ENCODE peak calls at places on chromosome 6, in five cellular contexts. One of them, this sample, is unnamed.

GRCh38 chr6:35368038-35368887 is 25.9 kb downstream of the PPARD start:
- DNase-seq in PC-9: peak; percentile 97
- DNase-seq in mesenchymal stem cell: peak; percentile 70
- DNase-seq in adrenal gland: no peak
- DNase-seq in psoas muscle: no peak
- DNase-seq in this sample: no peak

GRCh38 chr6:15638373-15638772 is 24.5 kb downstream of the DTNBP1 start:
- DNase-seq in adrenal gland: no peak
- DNase-seq in PC-9: no peak
- DNase-seq in psoas muscle: no peak
- DNase-seq in mesenchymal stem cell: no peak
- DNase-seq in this sample: no peak

GRCh38 chr6:49666930-49667369 is 30.3 kb upstream of the RHAG start:
- DNase-seq in PC-9: no peak
- DNase-seq in mesenchymal stem cell: no peak
- DNase-seq in psoas muscle: no peak
- DNase-seq in adrenal gland: no peak
- DNase-seq in this sample: no peak

GRCh38 chr6:86934365-86934764 is 3.0 kb upstream of the HTR1E start:
- DNase-seq in PC-9: no peak
- DNase-seq in psoas muscle: no peak
- DNase-seq in adrenal gland: no peak
- DNase-seq in mesenchymal stem cell: no peak
- DNase-seq in this sample: no peak

GRCh38 chr6:112286010-112286409 is 31.6 kb upstream of the LAMA4 start:
- DNase-seq in mesenchymal stem cell: no peak
- DNase-seq in adrenal gland: no peak
- DNase-seq in PC-9: no peak
- DNase-seq in psoas muscle: no peak
- DNase-seq in this sample: no peak

GRCh38 chr6:90793771-90794170 is 206.9 kb upstream of the MAP3K7 start:
- DNase-seq in PC-9: no peak
- DNase-seq in psoas muscle: no peak
- DNase-seq in mesenchymal stem cell: no peak
- DNase-seq in adrenal gland: no peak
- DNase-seq in this sample: no peak

GRCh38 chr6:76702187-76702586 is 629.7 kb upstream of the IMPG1 start:
- DNase-seq in adrenal gland: no peak
- DNase-seq in mesenchymal stem cell: peak; percentile 6
- DNase-seq in psoas muscle: no peak
- DNase-seq in PC-9: no peak
- DNase-seq in this sample: no peak

GRCh38 chr6:89471287-89471867 is 38.4 kb downstream of the ANKRD6 start:
- DNase-seq in adrenal gland: no peak
- DNase-seq in PC-9: no peak
- DNase-seq in psoas muscle: no peak
- DNase-seq in mesenchymal stem cell: no peak
- DNase-seq in this sample: no peak

GRCh38 chr6:82955841-82956240 is 109.8 kb downstream of the UBE3D start:
- DNase-seq in mesenchymal stem cell: peak; percentile 90
- DNase-seq in psoas muscle: no peak
- DNase-seq in adrenal gland: no peak
- DNase-seq in PC-9: no peak
- DNase-seq in this sample: no peak

GRCh38 chr6:158372570-158372969 is 60.3 kb downstream of the TULP4 start:
- DNase-seq in PC-9: no peak
- DNase-seq in psoas muscle: no peak
- DNase-seq in adrenal gland: no peak
- DNase-seq in mesenchymal stem cell: no peak
- DNase-seq in this sample: no peak

GRCh38 chr6:53869964-53870363 is 75.2 kb downstream of the LRRC1 start:
- DNase-seq in adrenal gland: no peak
- DNase-seq in psoas muscle: no peak
- DNase-seq in PC-9: no peak
- DNase-seq in mesenchymal stem cell: no peak
- DNase-seq in this sample: no peak

GRCh38 chr6:149026530-149026942 is 279.7 kb downstream of the UST start:
- DNase-seq in psoas muscle: no peak
- DNase-seq in adrenal gland: peak; percentile 50
- DNase-seq in PC-9: no peak
- DNase-seq in mesenchymal stem cell: peak; percentile 75
- DNase-seq in this sample: no peak

GRCh38 chr6:167668019-167668753 is 158.5 kb upstream of the AFDN start:
- DNase-seq in PC-9: no peak
- DNase-seq in adrenal gland: peak; percentile 28
- DNase-seq in mesenchymal stem cell: peak; percentile 45
- DNase-seq in psoas muscle: no peak
- DNase-seq in this sample: no peak

GRCh38 chr6:169906741-169907418 is 155.5 kb downstream of the ERMARD start:
- DNase-seq in mesenchymal stem cell: no peak
- DNase-seq in PC-9: no peak
- DNase-seq in psoas muscle: no peak
- DNase-seq in adrenal gland: no peak
- DNase-seq in this sample: no peak

GRCh38 chr6:34235605-34236422 is 859 bp upstream of the HMGA1 start:
- DNase-seq in mesenchymal stem cell: peak; percentile 89
- DNase-seq in psoas muscle: peak; percentile 55
- DNase-seq in adrenal gland: peak; percentile 60
- DNase-seq in PC-9: peak; percentile 90
- DNase-seq in this sample: peak; percentile 67

GRCh38 chr6:48032156-48032555 is 78.8 kb downstream of the PTCHD4 start:
- DNase-seq in psoas muscle: no peak
- DNase-seq in PC-9: no peak
- DNase-seq in adrenal gland: peak; percentile 59
- DNase-seq in mesenchymal stem cell: peak; percentile 94
- DNase-seq in this sample: no peak

GRCh38 chr6:57423468-57423867 is 106.0 kb downstream of the PRIM2 start:
- DNase-seq in psoas muscle: no peak
- DNase-seq in adrenal gland: no peak
- DNase-seq in mesenchymal stem cell: peak; percentile 18
- DNase-seq in PC-9: no peak
- DNase-seq in this sample: no peak

GRCh38 chr6:6713660-6714446 is 125.3 kb downstream of the LY86 start:
- DNase-seq in psoas muscle: peak; percentile 39
- DNase-seq in PC-9: no peak
- DNase-seq in mesenchymal stem cell: peak; percentile 69
- DNase-seq in adrenal gland: no peak
- DNase-seq in this sample: no peak

GRCh38 chr6:166955865-166956443 is 396 bp downstream of the RNASET2 start:
- DNase-seq in psoas muscle: peak; percentile 25
- DNase-seq in mesenchymal stem cell: no peak
- DNase-seq in adrenal gland: no peak
- DNase-seq in PC-9: peak; percentile 37
- DNase-seq in this sample: peak; percentile 49

GRCh38 chr6:152484806-152485205 is 152.4 kb downstream of the SYNE1 start:
- DNase-seq in PC-9: no peak
- DNase-seq in mesenchymal stem cell: no peak
- DNase-seq in psoas muscle: no peak
- DNase-seq in adrenal gland: no peak
- DNase-seq in this sample: no peak

GRCh38 chr6:120122401-120122800 is 772.8 kb upstream of the MAN1A1 start:
- DNase-seq in mesenchymal stem cell: no peak
- DNase-seq in PC-9: no peak
- DNase-seq in psoas muscle: no peak
- DNase-seq in adrenal gland: no peak
- DNase-seq in this sample: no peak

GRCh38 chr6:34884996-34885395 is 2.8 kb downstream of the TAF11 start:
- DNase-seq in psoas muscle: no peak
- DNase-seq in adrenal gland: no peak
- DNase-seq in PC-9: no peak
- DNase-seq in mesenchymal stem cell: no peak
- DNase-seq in this sample: no peak

GRCh38 chr6:157239148-157239547 is 84.2 kb downstream of the TMEM242 start:
- DNase-seq in mesenchymal stem cell: no peak
- DNase-seq in PC-9: no peak
- DNase-seq in adrenal gland: no peak
- DNase-seq in psoas muscle: no peak
- DNase-seq in this sample: no peak

GRCh38 chr6:157241411-157241979 is 81.8 kb downstream of the TMEM242 start:
- DNase-seq in adrenal gland: no peak
- DNase-seq in PC-9: peak; percentile 42
- DNase-seq in psoas muscle: no peak
- DNase-seq in mesenchymal stem cell: no peak
- DNase-seq in this sample: no peak

GRCh38 chr6:157239671-157240058 is 83.7 kb downstream of the TMEM242 start:
- DNase-seq in psoas muscle: no peak
- DNase-seq in mesenchymal stem cell: no peak
- DNase-seq in PC-9: no peak
- DNase-seq in adrenal gland: no peak
- DNase-seq in this sample: no peak

GRCh38 chr6:157240960-157241311 is 82.4 kb downstream of the TMEM242 start:
- DNase-seq in mesenchymal stem cell: no peak
- DNase-seq in adrenal gland: no peak
- DNase-seq in psoas muscle: no peak
- DNase-seq in PC-9: no peak
- DNase-seq in this sample: no peak

GRCh38 chr6:157240059-157240959 is 83.0 kb downstream of the TMEM242 start:
- DNase-seq in mesenchymal stem cell: peak; percentile 25
- DNase-seq in psoas muscle: peak; percentile 84
- DNase-seq in PC-9: no peak
- DNase-seq in adrenal gland: no peak
- DNase-seq in this sample: no peak
- H3K4me3 ChIP-seq in mesenchymal stem cell: peak overlapping the region; percentile 68
- H3K4me3 ChIP-seq in psoas muscle: peak overlapping the region; percentile 55
- H3K4me3 ChIP-seq in PC-9: no peak overlapping the region
- H3K4me3 ChIP-seq in adrenal gland: no peak overlapping the region
- H3K4me3 ChIP-seq in this sample: no peak overlapping the region

DNA sequence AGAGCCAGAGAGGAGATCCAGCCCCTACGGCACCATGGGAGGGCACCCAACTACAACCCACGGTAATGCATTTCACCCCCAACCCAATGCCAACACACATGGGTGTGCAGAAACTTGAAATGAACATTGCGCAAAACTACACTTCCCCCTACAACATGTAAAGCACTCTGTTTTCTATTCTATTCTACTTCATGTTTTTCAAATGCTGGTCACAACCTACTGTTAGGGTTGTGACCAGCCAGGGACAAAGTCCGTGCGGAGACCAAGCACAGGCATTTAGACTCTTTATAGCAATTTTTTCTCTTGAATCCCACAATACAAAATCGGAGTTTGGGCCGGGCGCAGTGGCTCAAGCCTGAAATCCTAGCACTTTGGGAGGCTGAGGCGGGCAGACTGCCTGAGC is 90.6 kb downstream of the MRPL14 start:
- DNase-seq in mesenchymal stem cell: no peak
- DNase-seq in psoas muscle: no peak
- DNase-seq in PC-9: no peak
- DNase-seq in adrenal gland: no peak
- DNase-seq in this sample: no peak
- H3K4me1 ChIP-seq in mesenchymal stem cell: peaks cover 37% of the 10 kb centered on the region
- H3K4me1 ChIP-seq in psoas muscle: peaks cover 5% of the 10 kb centered on the region
- H3K4me1 ChIP-seq in PC-9: peaks cover 95% of the 10 kb centered on the region
- H3K4me1 ChIP-seq in adrenal gland: peaks cover under 1% of the 10 kb centered on the region
- H3K4me1 ChIP-seq in this sample: peaks cover 5% of the 10 kb centered on the region

GRCh38 chr6:107589934-107590333 is 100.0 kb downstream of the SOBP start:
- DNase-seq in adrenal gland: no peak
- DNase-seq in mesenchymal stem cell: no peak
- DNase-seq in PC-9: no peak
- DNase-seq in psoas muscle: no peak
- DNase-seq in this sample: no peak

GRCh38 chr6:107585815-107586435 is 96.0 kb downstream of the SOBP start:
- DNase-seq in adrenal gland: no peak
- DNase-seq in psoas muscle: no peak
- DNase-seq in PC-9: no peak
- DNase-seq in mesenchymal stem cell: no peak
- DNase-seq in this sample: no peak

GRCh38 chr6:107589199-107589598 is 99.3 kb downstream of the SOBP start:
- DNase-seq in PC-9: no peak
- DNase-seq in adrenal gland: no peak
- DNase-seq in mesenchymal stem cell: no peak
- DNase-seq in psoas muscle: no peak
- DNase-seq in this sample: no peak

GRCh38 chr6:107590378-107590777 is 100.5 kb downstream of the SOBP start:
- DNase-seq in PC-9: no peak
- DNase-seq in psoas muscle: no peak
- DNase-seq in adrenal gland: no peak
- DNase-seq in mesenchymal stem cell: no peak
- DNase-seq in this sample: no peak

DNA sequence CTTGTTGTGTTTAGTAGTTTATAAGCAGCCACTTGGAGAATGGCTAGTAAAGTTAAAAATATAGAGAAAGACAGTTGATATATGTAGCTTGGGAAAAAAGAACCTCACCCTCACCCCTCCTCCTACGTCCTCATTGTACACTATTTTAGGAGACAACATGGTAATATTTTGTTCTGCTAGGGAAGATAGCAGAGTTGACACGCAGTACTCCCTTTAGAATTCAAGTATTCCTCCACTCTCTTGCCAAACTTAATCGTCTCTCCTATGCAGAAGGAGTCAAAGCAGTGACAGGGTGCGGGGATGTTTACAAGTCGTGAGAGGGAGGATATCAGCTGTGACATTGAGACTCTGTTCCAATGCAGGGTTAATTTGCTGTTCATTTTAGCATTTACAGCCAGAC is 97.5 kb downstream of the SOBP start:
- DNase-seq in adrenal gland: no peak
- DNase-seq in PC-9: no peak
- DNase-seq in mesenchymal stem cell: no peak
- DNase-seq in psoas muscle: no peak
- DNase-seq in this sample: no peak
- H3K4me3 ChIP-seq in adrenal gland: no peak overlapping the region
- H3K4me3 ChIP-seq in PC-9: no peak overlapping the region
- H3K4me3 ChIP-seq in mesenchymal stem cell: no peak overlapping the region
- H3K4me3 ChIP-seq in psoas muscle: no peak overlapping the region
- H3K4me3 ChIP-seq in this sample: no peak overlapping the region

GRCh38 chr6:108584323-108584722 is 23.6 kb downstream of the FOXO3 start:
- DNase-seq in PC-9: no peak
- DNase-seq in psoas muscle: no peak
- DNase-seq in adrenal gland: no peak
- DNase-seq in mesenchymal stem cell: no peak
- DNase-seq in this sample: no peak

GRCh38 chr6:108582618-108583017 is 21.9 kb downstream of the FOXO3 start:
- DNase-seq in mesenchymal stem cell: no peak
- DNase-seq in PC-9: no peak
- DNase-seq in adrenal gland: no peak
- DNase-seq in psoas muscle: no peak
- DNase-seq in this sample: no peak

GRCh38 chr6:108587258-108588059 is 26.7 kb downstream of the FOXO3 start:
- DNase-seq in PC-9: no peak
- DNase-seq in psoas muscle: no peak
- DNase-seq in mesenchymal stem cell: peak; percentile 91
- DNase-seq in adrenal gland: no peak
- DNase-seq in this sample: no peak

GRCh38 chr6:108588586-108588985 is 27.9 kb downstream of the FOXO3 start:
- DNase-seq in mesenchymal stem cell: peak; percentile 78
- DNase-seq in psoas muscle: no peak
- DNase-seq in adrenal gland: no peak
- DNase-seq in PC-9: no peak
- DNase-seq in this sample: no peak

DNA sequence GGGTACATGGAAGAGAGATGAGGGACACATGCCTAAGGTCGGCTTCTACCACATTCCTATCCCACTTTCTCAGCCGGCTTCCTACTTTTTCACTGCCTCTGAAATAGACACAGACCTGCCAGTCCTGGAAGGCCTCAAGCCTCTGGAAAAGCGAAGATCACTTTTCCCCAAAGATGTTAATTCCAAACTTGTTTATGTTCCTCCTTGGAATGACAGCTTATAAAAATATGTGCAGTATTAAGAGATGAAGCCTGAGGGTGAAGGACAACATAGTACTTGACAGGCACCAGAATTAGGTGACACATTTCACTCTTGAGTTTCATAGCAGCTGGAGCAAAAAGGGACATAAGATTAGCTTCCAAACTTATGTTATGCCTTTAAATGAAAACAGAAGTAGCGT is 25.2 kb downstream of the FOXO3 start:
- DNase-seq in mesenchymal stem cell: no peak
- DNase-seq in adrenal gland: no peak
- DNase-seq in PC-9: no peak
- DNase-seq in psoas muscle: no peak
- DNase-seq in this sample: no peak
- H3K4me1 ChIP-seq in mesenchymal stem cell: peaks cover 26% of the 10 kb centered on the region
- H3K4me1 ChIP-seq in adrenal gland: peaks cover 32% of the 10 kb centered on the region
- H3K4me1 ChIP-seq in PC-9: peaks cover 74% of the 10 kb centered on the region
- H3K4me1 ChIP-seq in psoas muscle: peaks cover 96% of the 10 kb centered on the region
- H3K4me1 ChIP-seq in this sample: peaks cover 71% of the 10 kb centered on the region